ENCODE peak calls at places on chromosomes 11 and 22, in seven cellular contexts. One of them, this sample, is unnamed.

GRCh38 chr11:19672591-19673206 is 39.9 kb upstream of the NAV2 start:
- DNase-seq in EL: no peak
- DNase-seq in NCI-H345: no peak
- DNase-seq in neural progenitor cell: no peak
- DNase-seq in effector CD4-positive, alpha-beta T cell: no peak
- DNase-seq in stimulated activated CD4-positive, alpha-beta T cell treated with anti-CD3 and anti-CD28 coated beads, Interleukin-12 subunit alpha, Interleukin-12 subunit beta, amount 100 ng/mL, for 4 hours: no peak
- DNase-seq in ACHN: no peak
- DNase-seq in this sample: no peak

GRCh38 chr11:130477646-130478203 is 29.3 kb downstream of the ADAMTS15 start:
- DNase-seq in EL: peak
- DNase-seq in NCI-H345: no peak
- DNase-seq in neural progenitor cell: no peak
- DNase-seq in effector CD4-positive, alpha-beta T cell: no peak
- DNase-seq in stimulated activated CD4-positive, alpha-beta T cell treated with anti-CD3 and anti-CD28 coated beads, Interleukin-12 subunit alpha, Interleukin-12 subunit beta, amount 100 ng/mL, for 4 hours: no peak
- DNase-seq in ACHN: peak
- DNase-seq in this sample: no peak

GRCh38 chr22:32810241-32811133 is 9.0 kb downstream of the TIMP3 start:
- DNase-seq in EL: no peak
- DNase-seq in NCI-H345: no peak
- DNase-seq in neural progenitor cell: peak
- DNase-seq in effector CD4-positive, alpha-beta T cell: no peak
- DNase-seq in stimulated activated CD4-positive, alpha-beta T cell treated with anti-CD3 and anti-CD28 coated beads, Interleukin-12 subunit alpha, Interleukin-12 subunit beta, amount 100 ng/mL, for 4 hours: no peak
- DNase-seq in ACHN: no peak
- DNase-seq in this sample: no peak

GRCh38 chr22:43174941-43175531 is 11.9 kb downstream of the TTLL12 start:
- DNase-seq in EL: no peak
- DNase-seq in NCI-H345: peak
- DNase-seq in neural progenitor cell: no peak
- DNase-seq in effector CD4-positive, alpha-beta T cell: no peak
- DNase-seq in stimulated activated CD4-positive, alpha-beta T cell treated with anti-CD3 and anti-CD28 coated beads, Interleukin-12 subunit alpha, Interleukin-12 subunit beta, amount 100 ng/mL, for 4 hours: no peak
- DNase-seq in ACHN: no peak
- DNase-seq in this sample: no peak

GRCh38 chr11:71171576-71171975 is 80.8 kb downstream of the SHANK2 start:
- DNase-seq in EL: no peak
- DNase-seq in NCI-H345: no peak
- DNase-seq in neural progenitor cell: no peak
- DNase-seq in effector CD4-positive, alpha-beta T cell: no peak
- DNase-seq in stimulated activated CD4-positive, alpha-beta T cell treated with anti-CD3 and anti-CD28 coated beads, Interleukin-12 subunit alpha, Interleukin-12 subunit beta, amount 100 ng/mL, for 4 hours: no peak
- DNase-seq in ACHN: no peak
- DNase-seq in this sample: no peak

GRCh38 chr11:67271548-67272284 is 5.4 kb downstream of the GRK2 start:
- DNase-seq in EL: no peak
- DNase-seq in NCI-H345: no peak
- DNase-seq in neural progenitor cell: no peak
- DNase-seq in effector CD4-positive, alpha-beta T cell: peak
- DNase-seq in stimulated activated CD4-positive, alpha-beta T cell treated with anti-CD3 and anti-CD28 coated beads, Interleukin-12 subunit alpha, Interleukin-12 subunit beta, amount 100 ng/mL, for 4 hours: no peak
- DNase-seq in ACHN: no peak
- DNase-seq in this sample: peak

GRCh38 chr11:125435461-125436238 is 60.4 kb downstream of the FEZ1 start:
- DNase-seq in EL: peak
- DNase-seq in NCI-H345: no peak
- DNase-seq in neural progenitor cell: no peak
- DNase-seq in effector CD4-positive, alpha-beta T cell: no peak
- DNase-seq in stimulated activated CD4-positive, alpha-beta T cell treated with anti-CD3 and anti-CD28 coated beads, Interleukin-12 subunit alpha, Interleukin-12 subunit beta, amount 100 ng/mL, for 4 hours: no peak
- DNase-seq in ACHN: no peak
- DNase-seq in this sample: no peak

GRCh38 chr11:134879931-134880330 is 467.9 kb upstream of the B3GAT1 start:
- DNase-seq in EL: no peak
- DNase-seq in NCI-H345: no peak
- DNase-seq in neural progenitor cell: no peak
- DNase-seq in effector CD4-positive, alpha-beta T cell: no peak
- DNase-seq in stimulated activated CD4-positive, alpha-beta T cell treated with anti-CD3 and anti-CD28 coated beads, Interleukin-12 subunit alpha, Interleukin-12 subunit beta, amount 100 ng/mL, for 4 hours: no peak
- DNase-seq in ACHN: no peak
- DNase-seq in this sample: no peak

GRCh38 chr11:67438121-67438902 is 830 bp upstream of the PTPRCAP start:
- DNase-seq in EL: no peak
- DNase-seq in NCI-H345: no peak
- DNase-seq in neural progenitor cell: no peak
- DNase-seq in effector CD4-positive, alpha-beta T cell: peak
- DNase-seq in stimulated activated CD4-positive, alpha-beta T cell treated with anti-CD3 and anti-CD28 coated beads, Interleukin-12 subunit alpha, Interleukin-12 subunit beta, amount 100 ng/mL, for 4 hours: peak
- DNase-seq in ACHN: no peak
- DNase-seq in this sample: no peak

GRCh38 chr11:29263971-29264682 is 752.7 kb downstream of the KCNA4 start:
- DNase-seq in EL: no peak
- DNase-seq in NCI-H345: no peak
- DNase-seq in neural progenitor cell: no peak
- DNase-seq in effector CD4-positive, alpha-beta T cell: no peak
- DNase-seq in stimulated activated CD4-positive, alpha-beta T cell treated with anti-CD3 and anti-CD28 coated beads, Interleukin-12 subunit alpha, Interleukin-12 subunit beta, amount 100 ng/mL, for 4 hours: no peak
- DNase-seq in ACHN: no peak
- DNase-seq in this sample: no peak

GRCh38 chr11:126510621-126511370 is 155.3 kb downstream of the ST3GAL4 start:
- DNase-seq in EL: no peak
- DNase-seq in NCI-H345: no peak
- DNase-seq in neural progenitor cell: peak
- DNase-seq in effector CD4-positive, alpha-beta T cell: no peak
- DNase-seq in stimulated activated CD4-positive, alpha-beta T cell treated with anti-CD3 and anti-CD28 coated beads, Interleukin-12 subunit alpha, Interleukin-12 subunit beta, amount 100 ng/mL, for 4 hours: no peak
- DNase-seq in ACHN: no peak
- DNase-seq in this sample: peak

GRCh38 chr11:119016216-119017009 is 1.7 kb downstream of the RPS25 start:
- DNase-seq in EL: no peak
- DNase-seq in NCI-H345: no peak
- DNase-seq in neural progenitor cell: no peak
- DNase-seq in effector CD4-positive, alpha-beta T cell: no peak
- DNase-seq in stimulated activated CD4-positive, alpha-beta T cell treated with anti-CD3 and anti-CD28 coated beads, Interleukin-12 subunit alpha, Interleukin-12 subunit beta, amount 100 ng/mL, for 4 hours: no peak
- DNase-seq in ACHN: no peak
- DNase-seq in this sample: no peak

GRCh38 chr11:14320020-14320419 is 39.0 kb downstream of the RRAS2 start:
- DNase-seq in EL: peak
- DNase-seq in NCI-H345: no peak
- DNase-seq in neural progenitor cell: no peak
- DNase-seq in effector CD4-positive, alpha-beta T cell: no peak
- DNase-seq in stimulated activated CD4-positive, alpha-beta T cell treated with anti-CD3 and anti-CD28 coated beads, Interleukin-12 subunit alpha, Interleukin-12 subunit beta, amount 100 ng/mL, for 4 hours: no peak
- DNase-seq in ACHN: no peak
- DNase-seq in this sample: no peak

This sample was measured in upper lobe of right lung.